ENCODE peak calls at places on chromosomes 11 and 22, in ten cellular contexts. One of them, this sample, is unnamed.

GRCh38 chr22:22787805-22788459 is 99.7 kb upstream of the IGLL5 start:
- DNase-seq in right lobe of liver: peak
- DNase-seq in astrocyte of the cerebellum: no peak
- DNase-seq in psoas muscle: peak
- DNase-seq in fibroblast of villous mesenchyme: peak
- DNase-seq in neural crest cell: peak
- DNase-seq in fibroblast of lung: peak
- DNase-seq in A549: peak
- DNase-seq in retinal pigment epithelial cell: no peak
- DNase-seq in PC-3: peak
- DNase-seq in this sample: peak

GRCh38 chr22:24707477-24707816 is 67.1 kb downstream of the PIWIL3 start:
- DNase-seq in fibroblast of villous mesenchyme: no peak
- DNase-seq in right lobe of liver: no peak
- DNase-seq in retinal pigment epithelial cell: no peak
- DNase-seq in PC-3: no peak
- DNase-seq in psoas muscle: no peak
- DNase-seq in A549: peak
- DNase-seq in neural crest cell: no peak
- DNase-seq in fibroblast of lung: no peak
- DNase-seq in astrocyte of the cerebellum: no peak
- DNase-seq in this sample: no peak

GRCh38 chr22:34111210-34111824 is 191.0 kb upstream of the LARGE1 start:
- DNase-seq in retinal pigment epithelial cell: no peak
- DNase-seq in fibroblast of lung: peak
- DNase-seq in neural crest cell: peak
- DNase-seq in psoas muscle: no peak
- DNase-seq in astrocyte of the cerebellum: no peak
- DNase-seq in right lobe of liver: no peak
- DNase-seq in PC-3: peak
- DNase-seq in fibroblast of villous mesenchyme: peak
- DNase-seq in A549: peak
- DNase-seq in this sample: no peak

GRCh38 chr11:16789061-16789415 is 50.6 kb downstream of the C11orf58 start:
- DNase-seq in right lobe of liver: no peak
- DNase-seq in fibroblast of villous mesenchyme: no peak
- DNase-seq in PC-3: no peak
- DNase-seq in astrocyte of the cerebellum: no peak
- DNase-seq in fibroblast of lung: peak
- DNase-seq in psoas muscle: no peak
- DNase-seq in neural crest cell: no peak
- DNase-seq in A549: no peak
- DNase-seq in retinal pigment epithelial cell: no peak
- DNase-seq in this sample: no peak

GRCh38 chr11:17581732-17582053 is 34.6 kb downstream of the OTOG start:
- DNase-seq in fibroblast of villous mesenchyme: no peak
- DNase-seq in A549: no peak
- DNase-seq in fibroblast of lung: no peak
- DNase-seq in neural crest cell: no peak
- DNase-seq in PC-3: no peak
- DNase-seq in astrocyte of the cerebellum: no peak
- DNase-seq in right lobe of liver: no peak
- DNase-seq in retinal pigment epithelial cell: no peak
- DNase-seq in psoas muscle: no peak
- DNase-seq in this sample: no peak

GRCh38 chr11:125778728-125779127 is at the start of gene PATE2:
- DNase-seq in astrocyte of the cerebellum: no peak
- DNase-seq in retinal pigment epithelial cell: no peak
- DNase-seq in neural crest cell: no peak
- DNase-seq in fibroblast of lung: no peak
- DNase-seq in A549: no peak
- DNase-seq in PC-3: no peak
- DNase-seq in fibroblast of villous mesenchyme: no peak
- DNase-seq in psoas muscle: no peak
- DNase-seq in right lobe of liver: no peak
- DNase-seq in this sample: no peak

GRCh38 chr11:76152086-76152658 is 54.1 kb downstream of the WNT11 start:
- DNase-seq in right lobe of liver: peak
- DNase-seq in astrocyte of the cerebellum: peak
- DNase-seq in retinal pigment epithelial cell: no peak
- DNase-seq in neural crest cell: peak
- DNase-seq in A549: peak
- DNase-seq in psoas muscle: peak
- DNase-seq in fibroblast of lung: peak
- DNase-seq in fibroblast of villous mesenchyme: peak
- DNase-seq in PC-3: peak
- DNase-seq in this sample: peak

GRCh38 chr11:62909107-62909894 is 11.9 kb downstream of the CHRM1 start:
- DNase-seq in A549: peak
- DNase-seq in right lobe of liver: peak
- DNase-seq in PC-3: peak
- DNase-seq in fibroblast of villous mesenchyme: peak
- DNase-seq in retinal pigment epithelial cell: no peak
- DNase-seq in fibroblast of lung: peak
- DNase-seq in neural crest cell: peak
- DNase-seq in astrocyte of the cerebellum: peak
- DNase-seq in psoas muscle: peak
- DNase-seq in this sample: no peak

GRCh38 chr22:46728470-46728869 is 9.6 kb downstream of the CERK start:
- DNase-seq in PC-3: no peak
- DNase-seq in psoas muscle: no peak
- DNase-seq in right lobe of liver: no peak
- DNase-seq in A549: no peak
- DNase-seq in fibroblast of lung: no peak
- DNase-seq in neural crest cell: no peak
- DNase-seq in astrocyte of the cerebellum: no peak
- DNase-seq in fibroblast of villous mesenchyme: no peak
- DNase-seq in retinal pigment epithelial cell: no peak
- DNase-seq in this sample: no peak

GRCh38 chr11:113553905-113554304 is 78.7 kb upstream of the DRD2 start:
- DNase-seq in psoas muscle: no peak
- DNase-seq in A549: no peak
- DNase-seq in astrocyte of the cerebellum: no peak
- DNase-seq in neural crest cell: no peak
- DNase-seq in right lobe of liver: no peak
- DNase-seq in fibroblast of villous mesenchyme: no peak
- DNase-seq in fibroblast of lung: no peak
- DNase-seq in retinal pigment epithelial cell: no peak
- DNase-seq in PC-3: no peak
- DNase-seq in this sample: no peak
- TF ChIP-seq CTCF in psoas muscle: no peak
- TF ChIP-seq CTCF in A549: no peak
- TF ChIP-seq CTCF in astrocyte of the cerebellum: no peak
- TF ChIP-seq CTCF in neural crest cell: no peak
- TF ChIP-seq CTCF in right lobe of liver: no peak
- TF ChIP-seq CTCF in fibroblast of villous mesenchyme: no peak
- TF ChIP-seq CTCF in fibroblast of lung: no peak
- TF ChIP-seq CTCF in retinal pigment epithelial cell: peak
- TF ChIP-seq CTCF in PC-3: peak
- TF ChIP-seq CTCF in this sample: no peak

GRCh38 chr11:58905716-58906547 is 33.4 kb upstream of the GLYATL1 start:
- DNase-seq in fibroblast of villous mesenchyme: peak
- DNase-seq in astrocyte of the cerebellum: peak
- DNase-seq in fibroblast of lung: peak
- DNase-seq in A549: peak
- DNase-seq in right lobe of liver: peak
- DNase-seq in psoas muscle: peak
- DNase-seq in neural crest cell: peak
- DNase-seq in PC-3: peak
- DNase-seq in retinal pigment epithelial cell: peak
- DNase-seq in this sample: no peak
- TF ChIP-seq CTCF in fibroblast of villous mesenchyme: peak
- TF ChIP-seq CTCF in astrocyte of the cerebellum: peak
- TF ChIP-seq CTCF in fibroblast of lung: peak
- TF ChIP-seq CTCF in A549: no peak
- TF ChIP-seq CTCF in right lobe of liver: no peak
- TF ChIP-seq CTCF in psoas muscle: no peak
- TF ChIP-seq CTCF in neural crest cell: peak
- TF ChIP-seq CTCF in PC-3: peak
- TF ChIP-seq CTCF in retinal pigment epithelial cell: peak
- TF ChIP-seq CTCF in this sample: no peak

GRCh38 chr11:14190992-14191773 is 167.8 kb downstream of the RRAS2 start:
- DNase-seq in fibroblast of lung: peak
- DNase-seq in neural crest cell: no peak
- DNase-seq in PC-3: no peak
- DNase-seq in astrocyte of the cerebellum: no peak
- DNase-seq in A549: no peak
- DNase-seq in psoas muscle: no peak
- DNase-seq in fibroblast of villous mesenchyme: no peak
- DNase-seq in right lobe of liver: no peak
- DNase-seq in retinal pigment epithelial cell: no peak
- DNase-seq in this sample: no peak
- TF ChIP-seq CTCF in fibroblast of lung: peak
- TF ChIP-seq CTCF in neural crest cell: no peak
- TF ChIP-seq CTCF in PC-3: peak
- TF ChIP-seq CTCF in astrocyte of the cerebellum: no peak
- TF ChIP-seq CTCF in A549: no peak
- TF ChIP-seq CTCF in psoas muscle: no peak
- TF ChIP-seq CTCF in fibroblast of villous mesenchyme: no peak
- TF ChIP-seq CTCF in right lobe of liver: no peak
- TF ChIP-seq CTCF in retinal pigment epithelial cell: no peak
- TF ChIP-seq CTCF in this sample: no peak

DNA sequence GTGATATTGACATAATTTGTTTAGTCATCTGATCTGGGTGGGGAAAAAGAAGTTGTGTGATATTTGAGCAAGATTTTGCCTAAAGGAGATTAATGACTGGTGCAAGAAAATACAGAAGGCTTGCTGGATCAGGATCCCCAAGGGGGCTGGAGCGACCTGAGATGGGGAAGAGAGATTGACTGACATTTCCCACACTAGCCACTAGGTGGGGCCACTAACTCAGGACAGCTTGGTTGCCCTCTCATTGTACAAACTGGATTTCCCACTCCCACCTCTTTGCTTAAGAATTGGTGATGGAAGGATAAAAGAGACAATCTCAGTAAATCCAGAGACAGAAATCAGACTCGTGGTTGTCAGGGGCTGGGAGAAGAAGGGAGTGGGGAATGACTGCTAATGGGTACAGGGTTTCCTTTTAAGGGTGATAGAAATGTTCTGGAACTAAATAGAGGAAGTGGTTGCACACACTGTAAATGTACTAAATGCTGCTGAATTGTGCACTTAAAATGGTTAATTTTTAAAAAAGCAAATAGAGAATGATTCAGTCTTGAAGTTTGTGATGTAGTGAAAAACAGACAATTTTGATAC is 50.7 kb downstream of the CTTN start:
- DNase-seq in neural crest cell: no peak
- DNase-seq in psoas muscle: no peak
- DNase-seq in PC-3: no peak
- DNase-seq in A549: peak
- DNase-seq in right lobe of liver: no peak
- DNase-seq in fibroblast of villous mesenchyme: no peak
- DNase-seq in astrocyte of the cerebellum: no peak
- DNase-seq in retinal pigment epithelial cell: no peak
- DNase-seq in fibroblast of lung: no peak
- DNase-seq in this sample: no peak
- TF ChIP-seq CTCF in neural crest cell: peak
- TF ChIP-seq CTCF in psoas muscle: no peak
- TF ChIP-seq CTCF in PC-3: peak
- TF ChIP-seq CTCF in A549: peak
- TF ChIP-seq CTCF in right lobe of liver: no peak
- TF ChIP-seq CTCF in fibroblast of villous mesenchyme: peak
- TF ChIP-seq CTCF in astrocyte of the cerebellum: peak
- TF ChIP-seq CTCF in retinal pigment epithelial cell: peak
- TF ChIP-seq CTCF in fibroblast of lung: peak
- TF ChIP-seq CTCF in this sample: peak

GRCh38 chr11:115769891-115770290 is 265.7 kb upstream of the CADM1 start:
- DNase-seq in A549: no peak
- DNase-seq in right lobe of liver: no peak
- DNase-seq in neural crest cell: no peak
- DNase-seq in fibroblast of villous mesenchyme: no peak
- DNase-seq in psoas muscle: no peak
- DNase-seq in fibroblast of lung: no peak
- DNase-seq in PC-3: no peak
- DNase-seq in astrocyte of the cerebellum: no peak
- DNase-seq in retinal pigment epithelial cell: no peak
- DNase-seq in this sample: no peak
- TF ChIP-seq CTCF in A549: no peak
- TF ChIP-seq CTCF in right lobe of liver: no peak
- TF ChIP-seq CTCF in neural crest cell: no peak
- TF ChIP-seq CTCF in fibroblast of villous mesenchyme: no peak
- TF ChIP-seq CTCF in psoas muscle: no peak
- TF ChIP-seq CTCF in fibroblast of lung: no peak
- TF ChIP-seq CTCF in PC-3: no peak
- TF ChIP-seq CTCF in astrocyte of the cerebellum: no peak
- TF ChIP-seq CTCF in retinal pigment epithelial cell: no peak
- TF ChIP-seq CTCF in this sample: no peak

GRCh38 chr11:64178203-64178602 is 7.8 kb upstream of the STIP1 start:
- DNase-seq in neural crest cell: no peak
- DNase-seq in psoas muscle: no peak
- DNase-seq in retinal pigment epithelial cell: no peak
- DNase-seq in right lobe of liver: no peak
- DNase-seq in fibroblast of villous mesenchyme: no peak
- DNase-seq in A549: no peak
- DNase-seq in fibroblast of lung: no peak
- DNase-seq in astrocyte of the cerebellum: no peak
- DNase-seq in PC-3: no peak
- DNase-seq in this sample: no peak

GRCh38 chr11:64181506-64182411 is 4.2 kb upstream of the STIP1 start:
- DNase-seq in A549: peak
- DNase-seq in neural crest cell: peak
- DNase-seq in fibroblast of lung: peak
- DNase-seq in right lobe of liver: peak
- DNase-seq in fibroblast of villous mesenchyme: peak
- DNase-seq in retinal pigment epithelial cell: peak
- DNase-seq in psoas muscle: peak
- DNase-seq in PC-3: peak
- DNase-seq in astrocyte of the cerebellum: peak
- DNase-seq in this sample: no peak

GRCh38 chr11:64180871-64181270 is 5.1 kb upstream of the STIP1 start:
- DNase-seq in neural crest cell: no peak
- DNase-seq in PC-3: no peak
- DNase-seq in A549: no peak
- DNase-seq in fibroblast of lung: no peak
- DNase-seq in astrocyte of the cerebellum: no peak
- DNase-seq in retinal pigment epithelial cell: no peak
- DNase-seq in fibroblast of villous mesenchyme: peak
- DNase-seq in psoas muscle: no peak
- DNase-seq in right lobe of liver: no peak
- DNase-seq in this sample: no peak

GRCh38 chr11:64176751-64177150 is 9.2 kb upstream of the STIP1 start:
- DNase-seq in astrocyte of the cerebellum: no peak
- DNase-seq in fibroblast of villous mesenchyme: no peak
- DNase-seq in PC-3: no peak
- DNase-seq in A549: no peak
- DNase-seq in neural crest cell: no peak
- DNase-seq in retinal pigment epithelial cell: no peak
- DNase-seq in right lobe of liver: no peak
- DNase-seq in fibroblast of lung: no peak
- DNase-seq in psoas muscle: no peak
- DNase-seq in this sample: no peak

DNA sequence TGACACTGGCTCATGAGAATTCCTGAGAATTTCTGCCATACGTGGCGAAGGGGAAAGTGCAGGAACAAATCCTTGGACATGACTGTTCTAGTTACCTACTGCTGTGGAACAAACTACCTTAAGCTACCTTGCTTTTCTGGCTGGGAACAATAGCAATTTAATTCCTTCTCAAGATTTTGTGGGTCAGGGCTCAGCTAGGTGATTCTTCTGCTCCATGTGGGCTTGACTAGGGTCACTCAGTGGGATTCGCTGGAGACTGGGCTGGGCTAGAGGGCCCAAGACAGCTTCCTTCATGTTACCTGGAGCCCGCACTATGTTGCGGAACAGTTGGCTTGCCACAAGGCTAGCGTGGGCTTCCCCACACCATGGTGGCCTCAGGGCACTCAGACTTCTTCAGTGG is 6.8 kb upstream of the STIP1 start:
- DNase-seq in fibroblast of villous mesenchyme: no peak
- DNase-seq in astrocyte of the cerebellum: no peak
- DNase-seq in retinal pigment epithelial cell: no peak
- DNase-seq in PC-3: no peak
- DNase-seq in right lobe of liver: no peak
- DNase-seq in fibroblast of lung: no peak
- DNase-seq in psoas muscle: no peak
- DNase-seq in A549: no peak
- DNase-seq in neural crest cell: no peak
- DNase-seq in this sample: no peak
- TF ChIP-seq CTCF in fibroblast of villous mesenchyme: no peak
- TF ChIP-seq CTCF in astrocyte of the cerebellum: no peak
- TF ChIP-seq CTCF in retinal pigment epithelial cell: no peak
- TF ChIP-seq CTCF in PC-3: no peak
- TF ChIP-seq CTCF in right lobe of liver: no peak
- TF ChIP-seq CTCF in fibroblast of lung: no peak
- TF ChIP-seq CTCF in psoas muscle: no peak
- TF ChIP-seq CTCF in A549: no peak
- TF ChIP-seq CTCF in neural crest cell: no peak
- TF ChIP-seq CTCF in this sample: no peak

This sample was measured in natural killer cell.